ENCODE peak calls at places on chromosomes 13 and 19, in five cellular contexts. U is mesendoderm, I is heart right ventricle, W is BJ, H is cardiac muscle cell. A is an unnamed sample. For H3K36me3, the result is how much of the 10 kb centered on the place peaks cover.

GRCh38 chr13:109954441-109954840 is 168.1 kb upstream of the IRS2 start:
- DNase-seq in W (no peak), I (no peak), H (no peak), U (no peak), A (no peak)

GRCh38 chr13:110887955-110888333 is 26.9 kb downstream of the ANKRD10 start:
- DNase-seq in U (no peak), H (no peak), W (no peak), I (no peak), A (no peak)

GRCh38 chr19:33208371-33208770 is 14.2 kb downstream of the LRP3 start:
- DNase-seq in W (no peak), U (no peak), I (no peak), H (no peak), A (no peak)

GRCh38 chr19:14073232-14073924 is 792 bp downstream of the MISP3 start:
- DNase-seq in U (peak), I (peak), H (peak), W (no peak), A (no peak)

GRCh38 chr19:30449673-30450072 is 77.5 kb downstream of the ZNF536 start:
- DNase-seq in W (no peak), U (peak), I (no peak), H (no peak), A (no peak)

GRCh38 chr13:114140131-114140908 is 7.9 kb upstream of the RASA3 start:
- DNase-seq in I (no peak), W (no peak), U (no peak), H (no peak), A (peak)

GRCh38 chr13:99085139-99085845 is 107.4 kb upstream of the DOCK9 start:
- DNase-seq in W (no peak), H (peak), I (no peak), U (peak), A (no peak)

GRCh38 chr19:28235606-28236125 is 977.3 kb downstream of the UQCRFS1 start:
- DNase-seq in H (no peak), I (no peak), U (peak), W (no peak), A (no peak)

GRCh38 chr19:6873708-6874431 is 13.5 kb upstream of the ADGRE1 start:
- DNase-seq in I (no peak), H (no peak), U (no peak), W (no peak), A (no peak)

GRCh38 chr13:39451860-39452301 is 151.1 kb downstream of the LHFPL6 start:
- DNase-seq in W (no peak), I (peak), U (no peak), H (peak), A (no peak)

GRCh38 chr13:39451301-39451700 is 151.7 kb downstream of the LHFPL6 start:
- DNase-seq in U (no peak), H (no peak), I (no peak), W (no peak), A (no peak)

GRCh38 chr13:39448831-39449230 is 154.2 kb downstream of the LHFPL6 start:
- DNase-seq in U (no peak), I (no peak), H (peak), W (no peak), A (no peak)

GRCh38 chr13:39450176-39450575 is 152.8 kb downstream of the LHFPL6 start:
- DNase-seq in W (no peak), I (no peak), H (no peak), U (no peak), A (no peak)

DNA sequence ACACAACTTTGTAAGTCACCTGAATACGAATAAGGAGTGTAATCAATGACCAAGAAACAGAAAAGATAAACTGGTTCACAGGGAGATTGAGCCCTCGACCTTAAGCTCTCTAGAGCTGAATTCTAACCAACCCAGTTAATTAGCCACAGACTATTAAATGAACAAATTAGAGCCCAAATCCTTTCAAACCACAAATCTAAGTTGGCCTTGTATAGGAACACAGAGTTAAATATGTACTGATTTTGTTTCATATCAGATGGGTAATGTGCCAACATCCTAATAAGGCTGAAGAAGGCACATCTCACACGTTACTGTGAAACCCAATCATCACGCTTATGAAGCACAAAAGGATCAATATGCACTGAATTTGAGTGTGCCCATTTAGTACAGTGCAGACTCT is 156.1 kb downstream of the LHFPL6 start:
- DNase-seq in I (no peak), W (no peak), U (no peak), H (no peak), A (no peak)
- H3K36me3 ChIP-seq in I (under half), W (under half), U (under half), H (under half), A (under half)

GRCh38 chr19:2762783-2763496 is 20.1 kb downstream of the SGTA start:
- DNase-seq in U (no peak), H (no peak), I (no peak), W (no peak), A (no peak)

GRCh38 chr19:2763687-2764086 is 19.4 kb downstream of the SGTA start:
- DNase-seq in I (no peak), W (no peak), U (no peak), H (no peak), A (no peak)

GRCh38 chr19:2761309-2761677 is 21.5 kb upstream of the SLC39A3 start:
- DNase-seq in W (no peak), I (no peak), H (no peak), U (no peak), A (no peak)

GRCh38 chr19:2759965-2760364 is 20.1 kb upstream of the SLC39A3 start:
- DNase-seq in U (no peak), I (no peak), W (no peak), H (no peak), A (no peak)

GRCh38 chr19:2761876-2762782 is 20.9 kb downstream of the SGTA start:
- DNase-seq in H (no peak), W (no peak), I (no peak), U (no peak), A (no peak)
- H3K36me3 ChIP-seq in H (under half), W (under half), I (under half), U (under half), A (half or more)

GRCh38 chr19:2413629-2414028 is 13.8 kb downstream of the TIMM13 start:
- DNase-seq in I (no peak), H (no peak), U (no peak), W (no peak), A (no peak)

GRCh38 chr19:2416321-2417097 is 10.9 kb downstream of the TIMM13 start:
- DNase-seq in W (no peak), U (no peak), H (no peak), I (no peak), A (no peak)

GRCh38 chr19:2415973-2416319 is 11.4 kb downstream of the TIMM13 start:
- DNase-seq in U (no peak), H (no peak), I (no peak), W (no peak), A (no peak)

GRCh38 chr19:2413159-2413558 is 14.2 kb downstream of the TIMM13 start:
- DNase-seq in W (no peak), U (no peak), H (no peak), I (no peak), A (no peak)

DNA sequence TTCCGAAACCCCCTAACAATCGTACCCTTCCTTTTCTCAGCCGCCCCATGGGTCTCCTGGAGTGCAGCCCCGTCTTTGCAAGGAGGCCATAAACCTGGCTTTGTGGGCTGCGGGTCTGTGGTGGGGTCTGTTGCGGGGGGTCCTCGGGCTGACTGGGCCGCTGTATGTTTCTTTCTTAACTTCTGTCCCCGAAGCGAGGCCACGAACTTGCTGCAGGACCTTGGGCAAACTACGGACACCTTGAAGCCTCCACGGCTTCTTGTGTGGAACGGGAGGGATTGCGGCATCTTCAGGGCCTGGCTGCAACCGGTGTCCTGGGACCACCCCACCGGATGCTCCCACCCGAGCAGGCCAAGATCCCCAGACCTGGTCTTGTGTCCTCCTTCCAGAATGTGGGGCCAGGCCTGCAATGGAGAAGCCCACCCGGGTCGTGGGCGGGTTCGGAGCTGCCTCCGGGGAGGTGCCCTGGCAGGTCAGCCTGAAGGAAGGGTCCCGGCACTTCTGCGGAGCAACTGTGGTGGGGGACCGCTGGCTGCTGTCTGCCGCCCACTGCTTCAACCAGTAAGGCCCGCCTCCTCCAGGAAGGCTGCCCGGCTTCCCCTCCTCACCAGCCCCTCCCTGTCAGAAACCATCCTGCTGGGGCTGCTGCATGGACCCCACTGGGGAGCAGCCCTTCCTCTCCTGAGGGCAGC is 12.0 kb downstream of the TIMM13 start:
- DNase-seq in I (no peak), W (no peak), H (no peak), U (no peak), A (peak)
- H3K36me3 ChIP-seq in I (under half), W (under half), H (under half), U (under half), A (under half)

DNA sequence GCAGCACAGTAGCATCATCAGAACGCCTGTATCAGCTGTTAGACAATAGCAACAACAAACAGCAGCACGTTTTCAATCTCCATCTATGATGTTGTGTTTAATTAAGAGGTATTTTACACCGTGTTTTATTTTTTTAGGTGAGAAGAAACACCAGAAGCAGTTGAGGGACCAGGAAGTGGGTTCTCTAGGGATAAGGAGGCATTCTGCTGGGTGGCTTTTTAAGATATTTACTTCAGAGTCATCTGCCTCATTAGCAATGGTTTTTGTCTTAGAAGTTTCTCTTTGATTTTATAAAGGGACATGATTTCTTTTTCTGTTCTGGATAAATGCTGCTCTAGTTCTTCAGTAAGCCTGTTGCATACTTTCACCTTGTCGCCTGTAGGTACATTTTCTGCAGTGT is 8.2 kb downstream of the CKAP2 start:
- DNase-seq in W (no peak), I (no peak), U (no peak), H (no peak), A (no peak)
- H3K36me3 ChIP-seq in W (under half), I (under half), U (under half), H (half or more), A (half or more)

DNA sequence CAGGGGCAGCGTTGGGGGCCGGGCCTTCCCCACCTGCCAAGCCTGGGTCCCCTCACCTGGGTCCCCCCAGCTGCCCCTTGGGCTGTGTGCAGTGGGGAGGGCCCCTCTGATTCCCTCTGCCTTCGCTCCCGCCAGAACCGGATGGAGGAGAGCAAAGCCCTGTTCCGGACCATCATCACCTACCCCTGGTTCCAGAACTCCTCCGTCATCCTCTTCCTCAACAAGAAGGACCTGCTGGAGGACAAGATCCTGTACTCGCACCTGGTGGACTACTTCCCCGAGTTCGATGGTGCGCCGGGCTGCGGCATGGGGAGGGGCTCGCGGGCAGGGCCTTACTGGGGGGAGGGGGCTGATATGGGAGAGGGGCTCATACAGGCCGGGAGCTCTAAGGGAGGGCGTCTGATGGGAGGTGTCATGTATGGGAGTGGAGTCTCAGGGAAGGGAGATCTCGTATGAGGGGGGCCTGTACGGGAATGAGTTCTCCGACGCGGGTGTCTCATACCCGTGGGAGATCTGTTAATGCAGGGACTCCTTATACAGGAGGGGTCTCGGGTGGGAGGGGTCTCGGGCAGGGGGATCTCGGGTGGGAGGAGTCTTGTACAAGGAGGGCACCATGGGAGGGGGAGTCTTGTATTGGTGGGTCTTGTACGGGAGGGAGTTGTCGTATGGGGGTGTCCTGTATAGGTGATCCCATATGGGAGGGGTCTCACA is 16.6 kb upstream of the GNA15 start:
- DNase-seq in U (no peak), W (no peak), H (no peak), I (no peak), A (no peak)
- H3K36me3 ChIP-seq in U (under half), W (under half), H (under half), I (under half), A (under half)

GRCh38 chr19:1076951-1077350 is 10.0 kb downstream of the ARHGAP45 start:
- DNase-seq in H (no peak), U (no peak), I (peak), W (no peak), A (peak)

GRCh38 chr19:1081301-1082164 is 13.6 kb downstream of the POLR2E start:
- DNase-seq in W (no peak), U (peak), I (peak), H (no peak), A (peak)

GRCh38 chr19:1080360-1081161 is 13.6 kb downstream of the ARHGAP45 start:
- DNase-seq in H (no peak), W (no peak), I (peak), U (no peak), A (peak)

GRCh38 chr19:1082165-1082927 is 12.8 kb downstream of the POLR2E start:
- DNase-seq in I (peak), W (no peak), H (peak), U (peak), A (peak)

GRCh38 chr19:1079566-1080111 is 12.7 kb downstream of the ARHGAP45 start:
- DNase-seq in U (no peak), W (no peak), I (peak), H (no peak), A (peak)
- H3K36me3 ChIP-seq in U (under half), W (under half), I (under half), H (under half), A (under half)

DNA sequence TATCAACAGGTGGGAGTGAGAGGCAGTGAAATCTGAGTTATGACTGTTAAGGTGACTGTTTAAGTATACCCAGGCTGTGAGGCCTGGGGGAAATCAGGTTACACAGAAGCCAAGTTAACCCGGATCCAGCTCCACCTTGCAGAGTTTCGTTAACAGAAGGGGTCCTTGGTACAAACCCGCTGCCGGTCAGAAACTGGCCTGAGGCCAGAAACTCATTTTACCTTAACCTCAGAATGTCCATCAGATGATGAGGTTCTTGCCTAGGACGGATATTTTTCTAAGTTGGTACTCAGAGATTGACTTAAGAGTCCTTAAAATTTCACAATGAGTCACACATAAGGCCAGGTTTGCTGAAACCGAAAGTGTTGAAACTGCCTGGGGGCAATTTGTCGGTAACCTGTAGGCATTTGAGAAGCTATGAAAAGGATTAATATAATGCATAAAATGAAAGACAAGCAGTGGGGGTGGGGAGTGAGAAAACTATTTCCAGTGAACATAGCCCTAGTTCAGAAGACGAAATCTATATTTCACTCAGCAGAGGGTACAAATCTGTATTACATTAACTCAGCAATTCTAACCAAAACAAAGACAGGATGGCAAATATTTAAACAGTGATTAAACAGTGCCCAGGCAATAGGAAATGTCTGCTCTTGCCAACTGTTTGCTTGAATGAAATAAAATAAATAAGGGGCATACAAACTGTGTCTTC is 350.6 kb downstream of the KCNRG start:
- DNase-seq in H (no peak), U (no peak), I (no peak), W (no peak), A (peak)
- H3K36me3 ChIP-seq in H (under half), U (under half), I (under half), W (under half), A (under half)

GRCh38 chr13:77894743-77895142 is 23.9 kb downstream of the EDNRB start:
- DNase-seq in W (no peak), H (peak), I (no peak), U (no peak), A (no peak)

GRCh38 chr13:77893066-77893465 is 25.6 kb downstream of the EDNRB start:
- DNase-seq in U (no peak), I (no peak), H (no peak), W (no peak), A (no peak)

GRCh38 chr13:77892491-77892890 is 26.1 kb downstream of the EDNRB start:
- DNase-seq in U (no peak), H (no peak), I (no peak), W (no peak), A (no peak)

GRCh38 chr13:77891041-77891440 is 27.6 kb downstream of the EDNRB start:
- DNase-seq in U (no peak), I (no peak), H (no peak), W (no peak), A (no peak)

DNA sequence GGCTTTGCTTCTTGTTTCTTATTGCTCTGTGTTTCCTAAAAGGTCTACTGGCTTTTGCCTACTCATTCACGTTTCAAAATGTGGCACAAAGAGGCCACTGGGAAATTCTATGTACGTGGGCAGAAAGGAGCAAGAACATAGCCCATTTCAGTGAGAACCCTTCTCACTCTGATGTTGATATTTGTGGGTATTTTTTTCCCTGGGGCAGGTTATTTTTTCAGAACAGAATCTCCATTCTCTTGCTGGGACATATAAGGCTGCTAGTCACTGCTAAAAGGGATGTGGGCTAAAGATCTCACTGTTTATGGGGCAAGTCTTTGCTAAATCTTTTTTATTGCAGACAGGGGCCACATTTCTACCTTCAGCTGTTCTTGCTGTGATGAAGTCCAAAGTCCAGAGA is 27.1 kb downstream of the EDNRB start:
- DNase-seq in I (no peak), W (no peak), U (no peak), H (no peak), A (no peak)
- H3K36me3 ChIP-seq in I (under half), W (under half), U (under half), H (under half), A (under half)

GRCh38 chr13:26445092-26445491 is 112.4 kb upstream of the WASF3 start:
- DNase-seq in W (no peak), I (no peak), U (peak), H (no peak), A (no peak)
- H3K36me3 ChIP-seq in W (under half), I (under half), U (under half), H (under half), A (under half)